ENCODE peak calls at places on chromosomes 5 and 9, in seven cellular contexts. Q, K, G, J, A, Y and V are unnamed samples.

GRCh38 chr9:94720846-94721549 is 5.5 kb upstream of the AOPEP start:
- DNase-seq in Q (no peak), K (no peak), G (no peak), J (no peak), A (no peak), Y (no peak), V (no peak)

GRCh38 chr5:86118542-86118941 is 499.2 kb upstream of the COX7C start:
- DNase-seq in Q (no peak), K (no peak), G (no peak), J (no peak), A (no peak), Y (no peak), V (no peak)

GRCh38 chr9:137611623-137612609 is 6.4 kb downstream of the ARRDC1 start:
- DNase-seq in Q (no peak), K (no peak), G (peak), J (no peak), A (no peak), Y (peak), V (peak)

GRCh38 chr5:139642891-139643871 is 5.0 kb upstream of the CXXC5 start:
- DNase-seq in Q (no peak), K (no peak), G (peak), J (peak), A (no peak), Y (peak), V (no peak)

GRCh38 chr9:95351051-95351450 is 33.5 kb upstream of the FANCC start:
- DNase-seq in Q (no peak), K (no peak), G (no peak), J (no peak), A (no peak), Y (no peak), V (no peak)

GRCh38 chr9:74960548-74960947 is 7.8 kb upstream of the C9orf40 start:
- DNase-seq in Q (no peak), K (no peak), G (no peak), J (no peak), A (no peak), Y (no peak), V (no peak)

GRCh38 chr5:62331921-62332320 is 25.9 kb downstream of the KIF2A start:
- DNase-seq in Q (no peak), K (no peak), G (no peak), J (no peak), A (no peak), Y (no peak), V (no peak)

GRCh38 chr5:2128696-2129340 is 246.1 kb upstream of the IRX4 start:
- DNase-seq in Q (no peak), K (no peak), G (no peak), J (no peak), A (no peak), Y (no peak), V (no peak)

GRCh38 chr5:151239237-151239861 is 13.6 kb upstream of the GM2A start:
- DNase-seq in Q (peak), K (no peak), G (peak), J (peak), A (peak), Y (peak), V (peak)

GRCh38 chr9:133935328-133936040 is 56.6 kb downstream of the VAV2 start:
- DNase-seq in Q (peak), K (no peak), G (peak), J (peak), A (peak), Y (peak), V (no peak)

GRCh38 chr5:131270809-131271208 is 7.0 kb downstream of the CDC42SE2 start:
- DNase-seq in Q (no peak), K (no peak), G (no peak), J (no peak), A (no peak), Y (no peak), V (no peak)

GRCh38 chr5:2492476-2492875 is 259.0 kb downstream of the IRX2 start:
- DNase-seq in Q (no peak), K (no peak), G (no peak), J (no peak), A (no peak), Y (no peak), V (no peak)

GRCh38 chr5:38420246-38420645 is 136.2 kb downstream of the LIFR start:
- DNase-seq in Q (no peak), K (no peak), G (no peak), J (no peak), A (no peak), Y (no peak), V (no peak)

GRCh38 chr9:6733243-6733642 is 24.5 kb upstream of the KDM4C start:
- DNase-seq in Q (no peak), K (no peak), G (no peak), J (no peak), A (no peak), Y (no peak), V (no peak)

GRCh38 chr5:58775699-58776098 is 192.8 kb downstream of the RAB3C start:
- DNase-seq in Q (no peak), K (peak), G (no peak), J (no peak), A (no peak), Y (no peak), V (no peak)

GRCh38 chr5:159184858-159185381 is 24.4 kb downstream of the RNF145 start:
- DNase-seq in Q (no peak), K (no peak), G (no peak), J (no peak), A (no peak), Y (peak), V (no peak)

GRCh38 chr5:73170522-73170921 is 2.5 kb upstream of the TMEM174 start:
- DNase-seq in Q (no peak), K (no peak), G (no peak), J (no peak), A (no peak), Y (no peak), V (no peak)

GRCh38 chr5:64229163-64229774 is 63.6 kb downstream of the RNF180 start:
- DNase-seq in Q (no peak), K (no peak), G (no peak), J (no peak), A (no peak), Y (no peak), V (no peak)

GRCh38 chr9:131237931-131238401 is 38.3 kb downstream of the FAM78A start:
- DNase-seq in Q (peak), K (peak), G (peak), J (peak), A (no peak), Y (peak), V (no peak)

GRCh38 chr9:71901695-71902094 is 9.3 kb downstream of the ABHD17B start:
- DNase-seq in Q (no peak), K (no peak), G (no peak), J (no peak), A (no peak), Y (no peak), V (no peak)

GRCh38 chr5:109468737-109469420 is 59.1 kb upstream of the PJA2 start:
- DNase-seq in Q (peak), K (peak), G (peak), J (peak), A (peak), Y (peak), V (peak)

GRCh38 chr9:105053209-105053652 is 125.3 kb upstream of the ABCA1 start:
- DNase-seq in Q (peak), K (peak), G (no peak), J (no peak), A (no peak), Y (no peak), V (peak)

GRCh38 chr9:137971477-137972138 is 94.0 kb downstream of the CACNA1B start:
- DNase-seq in Q (no peak), K (no peak), G (no peak), J (peak), A (peak), Y (no peak), V (no peak)

GRCh38 chr5:2906302-2907090 is 155.0 kb upstream of the IRX2 start:
- DNase-seq in Q (no peak), K (no peak), G (no peak), J (no peak), A (no peak), Y (no peak), V (peak)

GRCh38 chr5:108386345-108387061 is 4.6 kb upstream of the FBXL17 start:
- DNase-seq in Q (no peak), K (no peak), G (no peak), J (no peak), A (no peak), Y (no peak), V (no peak)

GRCh38 chr5:90985341-90985740 is 397.8 kb downstream of the ARRDC3 start:
- DNase-seq in Q (no peak), K (no peak), G (no peak), J (no peak), A (no peak), Y (no peak), V (no peak)

GRCh38 chr5:102670224-102670836 is 84.8 kb upstream of the PAM start:
- DNase-seq in Q (peak), K (no peak), G (no peak), J (no peak), A (no peak), Y (peak), V (no peak)

GRCh38 chr5:1257841-1258240 is 32.7 kb downstream of the SLC6A18 start:
- DNase-seq in Q (no peak), K (no peak), G (no peak), J (no peak), A (no peak), Y (no peak), V (no peak)

GRCh38 chr9:26744362-26744965 is 148.1 kb downstream of the CAAP1 start:
- DNase-seq in Q (no peak), K (no peak), G (no peak), J (no peak), A (no peak), Y (no peak), V (no peak)

GRCh38 chr9:136858452-136858843 is 6.3 kb downstream of the MAMDC4 start:
- DNase-seq in Q (peak), K (no peak), G (no peak), J (peak), A (no peak), Y (no peak), V (no peak)

GRCh38 chr9:6467006-6467625 is 54.1 kb downstream of the UHRF2 start:
- DNase-seq in Q (no peak), K (no peak), G (no peak), J (no peak), A (no peak), Y (no peak), V (no peak)

GRCh38 chr5:112434650-112435049 is 15.6 kb upstream of the EPB41L4A start:
- DNase-seq in Q (no peak), K (no peak), G (no peak), J (no peak), A (no peak), Y (no peak), V (no peak)

GRCh38 chr9:137294684-137295312 is 7.3 kb downstream of the NRARP start:
- DNase-seq in Q (peak), K (no peak), G (no peak), J (no peak), A (no peak), Y (peak), V (no peak)

GRCh38 chr5:168209561-168209960 is 81.9 kb upstream of the WWC1 start:
- DNase-seq in Q (no peak), K (no peak), G (no peak), J (no peak), A (no peak), Y (no peak), V (no peak)

DNA sequence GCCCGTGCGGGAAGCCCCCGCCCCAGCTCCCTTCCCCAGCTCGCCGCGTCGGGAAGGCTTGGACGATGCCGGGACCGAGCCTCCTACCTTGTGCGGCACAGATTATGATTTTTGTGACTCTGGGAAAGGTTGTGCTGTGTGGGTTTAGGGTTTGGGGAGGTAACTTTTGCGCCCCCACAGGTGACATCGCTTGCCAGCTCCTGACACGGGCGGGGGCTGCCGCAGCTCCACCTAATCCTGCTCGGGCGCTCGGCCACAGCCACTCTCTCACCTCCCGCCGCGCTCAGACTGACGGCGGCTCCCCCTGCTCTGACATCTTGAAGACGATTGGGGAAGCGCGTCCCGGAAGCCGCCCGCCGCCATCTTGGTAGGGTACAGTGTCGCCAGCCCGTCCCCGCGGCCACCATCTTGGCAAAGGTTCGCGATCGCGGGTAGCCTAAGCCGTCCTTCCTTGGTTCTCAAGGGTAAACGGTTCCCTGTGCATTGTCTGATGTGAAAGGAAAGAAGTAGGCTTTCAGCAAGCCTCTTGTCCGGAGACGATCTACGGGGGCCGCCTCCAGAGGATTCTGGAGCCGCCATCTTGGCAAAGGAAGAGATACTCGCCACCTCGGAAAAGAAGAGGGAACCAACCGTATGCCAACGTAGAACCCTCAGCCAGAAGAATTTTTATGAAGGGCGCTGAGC is 1.7 kb upstream of the NR3C1 start:
- DNase-seq in Q (peak), K (no peak), G (peak), J (peak), A (peak), Y (peak), V (peak)
- TF ChIP-seq POLR2A in Q (peak), K (peak), G (peak), J (peak), A (peak), Y (peak), V (no peak)

GRCh38 chr5:84383296-84383815 is 1.3 kb downstream of the EDIL3 start:
- DNase-seq in Q (no peak), K (no peak), G (no peak), J (peak), A (no peak), Y (no peak), V (no peak)

GRCh38 chr5:84381501-84382362 is 2.9 kb downstream of the EDIL3 start:
- DNase-seq in Q (no peak), K (no peak), G (no peak), J (no peak), A (no peak), Y (no peak), V (no peak)

GRCh38 chr5:84384604-84385575 is at the start of gene EDIL3:
- DNase-seq in Q (peak), K (no peak), G (no peak), J (peak), A (peak), Y (peak), V (no peak)

GRCh38 chr5:84383816-84384603 is 670 bp downstream of the EDIL3 start:
- DNase-seq in Q (peak), K (no peak), G (no peak), J (no peak), A (peak), Y (no peak), V (no peak)

GRCh38 chr5:84382363-84383295 is 2.1 kb downstream of the EDIL3 start:
- DNase-seq in Q (peak), K (no peak), G (no peak), J (peak), A (peak), Y (peak), V (peak)
- H3K4me3 ChIP-seq in Q (peak), K (no peak), G (peak), J (peak), A (peak), Y (no peak), V (peak)

GRCh38 chr5:36079200-36079761 is 12.6 kb upstream of the UGT3A2 start:
- DNase-seq in Q (no peak), K (peak), G (no peak), J (no peak), A (no peak), Y (no peak), V (no peak)
- TF ChIP-seq CTCF in Q (peak), K (peak), G (no peak), J (no peak), A (no peak), Y (peak), V (no peak)

DNA sequence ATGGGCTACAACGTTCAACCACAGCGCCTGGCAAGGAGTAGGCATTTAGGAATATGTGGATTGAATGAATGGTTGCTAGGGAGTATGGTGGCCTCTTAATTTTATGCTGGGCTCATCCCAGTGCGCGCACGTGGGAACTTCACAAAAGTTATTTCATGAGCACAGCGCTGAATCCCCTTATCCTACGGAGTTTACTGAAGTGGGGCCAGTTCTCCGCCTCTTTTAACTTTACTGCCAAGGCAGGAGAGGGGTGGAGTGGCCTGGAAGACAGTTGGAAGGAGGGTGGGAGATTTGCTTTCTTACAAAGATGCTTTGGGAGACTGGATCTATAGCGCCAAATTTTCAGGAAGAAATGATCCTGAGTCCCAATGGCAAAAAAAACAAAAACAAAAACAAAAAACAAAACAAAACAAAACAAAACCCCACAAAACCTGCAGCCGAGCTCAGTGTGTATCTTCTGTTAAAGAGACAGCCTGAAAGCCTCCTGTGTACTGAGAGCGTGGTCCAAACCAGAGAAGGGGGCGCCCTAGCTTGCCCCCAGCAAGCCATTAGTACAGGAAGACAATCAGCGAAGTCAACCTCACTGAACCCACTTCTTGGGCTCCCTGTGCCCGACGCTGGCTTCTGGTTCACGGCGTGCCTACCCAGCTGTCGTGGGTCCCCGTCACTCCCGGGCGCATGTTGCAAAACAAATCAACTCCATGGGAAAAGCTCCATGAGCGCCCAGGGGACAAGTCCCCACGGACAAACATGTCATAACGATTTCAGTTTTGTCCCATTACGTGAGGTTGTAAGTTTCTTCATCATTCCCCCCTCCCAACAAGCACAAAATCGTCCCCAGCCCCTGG is 326.7 kb downstream of the SH3GL2 start:
- DNase-seq in Q (no peak), K (no peak), G (no peak), J (no peak), A (peak), Y (no peak), V (no peak)
- TF ChIP-seq POLR2A in Q (no peak), K (no peak), G (no peak), J (no peak), A (no peak), Y (no peak), V (no peak)

GRCh38 chr5:79133657-79134451 is 22.2 kb downstream of the BHMT start:
- DNase-seq in Q (no peak), K (peak), G (peak), J (peak), A (peak), Y (peak), V (peak)
- H3K4me3 ChIP-seq in Q (peak), K (no peak), G (peak), J (peak), A (peak), Y (no peak), V (no peak)

DNA sequence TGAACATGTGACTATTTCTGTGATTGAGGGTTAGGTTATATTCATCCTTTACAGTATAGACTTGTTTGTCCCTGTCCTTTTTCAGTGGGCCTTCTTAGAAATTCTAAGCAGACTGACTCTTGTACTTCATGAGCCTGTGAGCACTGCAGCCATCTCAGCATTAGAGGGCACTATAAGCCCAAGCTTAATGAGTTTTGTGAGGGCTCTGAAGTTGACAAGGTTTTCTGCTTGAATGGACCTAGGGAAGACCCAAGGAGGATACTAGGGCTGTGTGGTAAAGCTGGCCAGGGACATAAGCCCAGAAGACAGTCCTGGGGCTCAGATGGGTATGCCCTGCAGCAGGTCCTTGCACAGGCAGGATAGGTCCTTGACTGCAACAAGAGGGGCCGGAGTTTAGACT is 126.5 kb downstream of the MRPS30 start:
- DNase-seq in Q (no peak), K (no peak), G (no peak), J (no peak), A (no peak), Y (peak), V (no peak)
- TF ChIP-seq CTCF in Q (no peak), K (peak), G (no peak), J (no peak), A (no peak), Y (peak), V (no peak)

GRCh38 chr5:143947313-143947712 is 135.4 kb downstream of the HMHB1 start:
- DNase-seq in Q (no peak), K (no peak), G (no peak), J (no peak), A (no peak), Y (no peak), V (no peak)

GRCh38 chr5:143955140-143955539 is 143.2 kb downstream of the HMHB1 start:
- DNase-seq in Q (no peak), K (no peak), G (no peak), J (no peak), A (no peak), Y (no peak), V (no peak)

GRCh38 chr5:143957455-143957854 is 145.5 kb downstream of the HMHB1 start:
- DNase-seq in Q (no peak), K (no peak), G (no peak), J (no peak), A (no peak), Y (no peak), V (no peak)

GRCh38 chr5:143946821-143947220 is 134.9 kb downstream of the HMHB1 start:
- DNase-seq in Q (no peak), K (no peak), G (no peak), J (no peak), A (no peak), Y (no peak), V (no peak)

GRCh38 chr5:143952809-143953208 is 140.8 kb downstream of the HMHB1 start:
- DNase-seq in Q (no peak), K (no peak), G (no peak), J (no peak), A (no peak), Y (no peak), V (no peak)
- TF ChIP-seq POLR2A in Q (no peak), K (no peak), G (no peak), J (no peak), A (no peak), Y (no peak), V (no peak)

GRCh38 chr9:111943746-111944145 is 47.1 kb downstream of the UGCG start:
- DNase-seq in Q (no peak), K (no peak), G (no peak), J (no peak), A (no peak), Y (no peak), V (no peak)

GRCh38 chr9:111944467-111944866 is 47.9 kb downstream of the UGCG start:
- DNase-seq in Q (no peak), K (no peak), G (no peak), J (no peak), A (no peak), Y (no peak), V (no peak)

GRCh38 chr9:111948958-111949357 is 52.3 kb downstream of the UGCG start:
- DNase-seq in Q (no peak), K (no peak), G (no peak), J (no peak), A (no peak), Y (no peak), V (no peak)

GRCh38 chr9:111943200-111943599 is 46.6 kb downstream of the UGCG start:
- DNase-seq in Q (no peak), K (no peak), G (no peak), J (no peak), A (no peak), Y (no peak), V (no peak)

GRCh38 chr9:111945216-111945615 is 48.6 kb downstream of the UGCG start:
- DNase-seq in Q (no peak), K (peak), G (no peak), J (no peak), A (no peak), Y (no peak), V (no peak)
- H3K4me3 ChIP-seq in Q (no peak), K (no peak), G (no peak), J (no peak), A (no peak), Y (no peak), V (no peak)